ENCODE peak calls at places on chromosome 16, in ten cellular contexts. Y is colonic mucosa, N is neural crest cell, C is IMR-90, S is PC-3, E is epithelial cell of proximal tubule, F is fibroblast of pulmonary artery, T is Peyer's patch, K is fibroblast of mammary gland, G is progenitor cell of endocrine pancreas. D is an unnamed sample.

GRCh38 chr16:23949630-23950290 is 114.0 kb downstream of the PRKCB start:
- DNase-seq in C (no peak), F (no peak), N (no peak), K (no peak), E (no peak), S (no peak), Y (peak; percentile 33), G (no peak), T (peak; percentile 92), D (no peak)

GRCh38 chr16:2429037-2429770 is at the start of gene CCNF:
- DNase-seq in Y (peak; percentile 98), S (peak; percentile 91), T (peak; percentile 98), E (no peak), F (peak; percentile 94), C (peak; percentile 92), K (peak; percentile 89), G (peak; percentile 98), N (peak; percentile 98), D (peak; percentile 100)

GRCh38 chr16:2364638-2365210 is 24.2 kb upstream of the ABCA3 start:
- DNase-seq in K (no peak), E (no peak), G (no peak), N (no peak), Y (no peak), S (peak; percentile 4), T (no peak), F (peak; percentile 28), C (no peak), D (no peak)

GRCh38 chr16:85003076-85003475 is 8.3 kb downstream of the ZDHHC7 start:
- DNase-seq in Y (no peak), G (no peak), K (no peak), T (no peak), S (no peak), N (no peak), F (no peak), C (no peak), E (no peak), D (no peak)

GRCh38 chr16:86294535-86294934 is 215.8 kb upstream of the FOXF1 start:
- DNase-seq in C (peak; percentile 98), S (no peak), Y (peak; percentile 36), G (no peak), T (no peak), K (no peak), N (no peak), F (no peak), E (no peak), D (no peak)

GRCh38 chr16:85384831-85385462 is 228.2 kb upstream of the GSE1 start:
- DNase-seq in C (no peak), N (no peak), Y (peak; percentile 83), S (peak; percentile 19), F (no peak), E (no peak), G (no peak), K (no peak), T (peak; percentile 68), D (peak; percentile 28)

GRCh38 chr16:31487720-31488629 is 5.1 kb downstream of the SLC5A2 start:
- DNase-seq in C (peak; percentile 28), Y (peak; percentile 80), E (no peak), K (no peak), F (no peak), T (peak; percentile 86), N (no peak), S (peak; percentile 60), G (peak; percentile 30), D (peak; percentile 58)

GRCh38 chr16:73206306-73206705 is 158.4 kb upstream of the ZFHX3 start:
- DNase-seq in F (peak; percentile 42), N (no peak), C (peak; percentile 12), T (no peak), Y (no peak), E (no peak), S (no peak), G (no peak), K (no peak), D (no peak)

GRCh38 chr16:17347624-17348023 is 123.1 kb downstream of the XYLT1 start:
- DNase-seq in C (no peak), Y (no peak), S (no peak), F (no peak), K (no peak), N (no peak), T (peak; percentile 30), E (no peak), G (no peak), D (no peak)

GRCh38 chr16:17346774-17347569 is 123.8 kb downstream of the XYLT1 start:
- DNase-seq in E (no peak), S (no peak), G (no peak), F (no peak), C (no peak), K (no peak), N (no peak), T (peak; percentile 63), Y (peak; percentile 84), D (no peak)

GRCh38 chr16:17345043-17345442 is 125.7 kb downstream of the XYLT1 start:
- DNase-seq in T (no peak), K (peak; percentile 85), E (no peak), C (peak; percentile 81), S (no peak), N (no peak), Y (no peak), F (no peak), G (no peak), D (no peak)

GRCh38 chr16:17348042-17348783 is 122.5 kb downstream of the XYLT1 start:
- DNase-seq in G (no peak), E (no peak), Y (no peak), N (no peak), K (no peak), F (no peak), T (peak; percentile 36), S (no peak), C (no peak), D (no peak)

DNA sequence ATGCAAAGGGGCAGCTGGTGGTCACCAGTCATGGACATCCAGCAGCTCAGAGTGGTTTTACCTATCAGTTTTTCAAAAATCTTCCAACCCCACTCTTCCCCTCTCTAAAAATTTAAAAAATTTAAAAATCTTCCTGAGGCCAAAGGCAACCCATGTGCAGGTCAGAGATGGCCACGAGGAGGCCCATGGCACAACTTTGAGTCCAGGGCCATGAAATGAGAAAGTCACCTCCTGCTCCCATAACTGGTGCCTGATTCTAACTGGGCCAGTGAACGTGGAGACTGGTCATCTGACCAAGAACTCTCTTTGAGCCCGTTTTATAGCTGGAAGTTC is 124.4 kb downstream of the XYLT1 start:
- DNase-seq in T (no peak), S (no peak), N (no peak), Y (no peak), E (no peak), F (no peak), G (no peak), K (no peak), C (no peak), D (no peak)
- TF ChIP-seq CTCF in T (no peak), S (no peak), N (no peak), Y (no peak), E (no peak), F (no peak), G (no peak), K (no peak), C (no peak), D (no peak)

DNA sequence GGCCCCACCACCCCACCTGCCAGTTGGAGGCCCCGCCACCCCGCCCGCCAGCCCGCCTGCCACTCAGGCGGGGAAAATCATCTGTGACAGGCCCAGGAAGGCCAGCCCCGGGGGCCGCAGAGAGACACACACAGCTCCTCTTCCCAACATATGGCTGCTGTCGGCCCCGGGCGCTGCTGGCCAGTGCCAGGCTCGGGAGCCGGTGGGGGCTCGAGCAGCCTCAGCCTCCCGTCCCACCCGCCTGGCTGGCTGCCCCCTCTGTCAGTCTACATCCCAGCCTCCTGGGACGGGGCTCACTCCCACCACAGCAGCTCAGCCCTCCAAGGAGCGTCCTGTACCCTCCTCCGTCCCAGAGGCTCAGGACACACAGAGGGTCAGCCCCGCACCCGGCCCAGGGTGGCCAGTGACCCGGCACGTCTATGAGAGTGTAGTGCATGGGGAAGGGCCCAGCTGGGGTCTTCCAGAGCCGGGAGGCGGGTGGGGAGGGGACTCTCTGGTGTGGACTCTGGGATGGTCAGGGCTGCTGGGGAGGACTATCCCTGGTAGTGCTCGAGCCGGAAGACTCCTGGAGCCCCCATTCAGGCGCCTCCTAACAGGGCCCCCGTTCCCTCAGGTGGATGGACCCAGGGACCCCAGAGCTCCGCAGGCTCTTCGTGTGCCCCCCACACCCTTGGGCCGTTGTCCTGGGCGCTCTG is 3.6 kb upstream of the PRR35 start:
- DNase-seq in Y (no peak), C (no peak), T (no peak), G (no peak), N (no peak), S (no peak), E (no peak), K (no peak), F (no peak), D (no peak)
- TF ChIP-seq CTCF in Y (no peak), C (no peak), T (no peak), G (no peak), N (no peak), S (no peak), E (no peak), K (no peak), F (no peak), D (no peak)

DNA sequence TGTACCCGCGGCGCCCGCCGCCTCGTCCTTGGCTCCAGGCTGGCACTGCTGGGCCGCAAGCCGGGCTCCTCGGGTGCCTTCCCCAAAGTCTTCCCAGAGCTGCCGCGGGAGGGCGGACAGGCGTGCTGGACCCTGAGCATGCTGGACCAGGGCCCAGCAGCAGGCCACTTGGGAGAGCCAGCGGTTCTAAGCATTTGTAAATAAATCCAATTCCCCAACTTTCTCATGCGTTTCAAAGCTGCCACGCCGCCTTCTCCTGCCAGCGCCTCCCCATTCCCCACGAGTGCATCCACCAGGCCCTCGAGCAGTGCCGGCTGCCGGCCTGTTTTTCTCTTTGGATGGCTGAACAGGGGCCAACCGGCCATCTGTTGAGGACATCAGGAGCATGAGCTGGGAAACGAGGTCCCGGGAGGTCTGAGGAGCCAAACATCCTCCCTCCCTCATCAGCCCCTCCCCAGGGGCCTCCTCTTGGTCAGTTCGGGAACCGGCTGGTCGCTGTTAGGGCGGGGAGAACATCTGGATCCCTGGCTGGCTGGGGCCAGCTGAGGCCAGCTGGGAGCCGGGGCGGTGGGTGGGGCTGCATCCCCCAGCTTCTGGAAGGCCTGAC is 20.6 kb upstream of the PABPN1L start:
- DNase-seq in N (no peak), K (peak; percentile 57), F (peak; percentile 18), E (no peak), G (no peak), T (peak; percentile 75), S (no peak), Y (peak; percentile 60), C (peak; percentile 36), D (peak; percentile 66)
- TF ChIP-seq CTCF in N (no peak), K (no peak), F (no peak), E (no peak), G (no peak), T (peak; percentile 4), S (no peak), Y (no peak), C (no peak), D (no peak)

DNA sequence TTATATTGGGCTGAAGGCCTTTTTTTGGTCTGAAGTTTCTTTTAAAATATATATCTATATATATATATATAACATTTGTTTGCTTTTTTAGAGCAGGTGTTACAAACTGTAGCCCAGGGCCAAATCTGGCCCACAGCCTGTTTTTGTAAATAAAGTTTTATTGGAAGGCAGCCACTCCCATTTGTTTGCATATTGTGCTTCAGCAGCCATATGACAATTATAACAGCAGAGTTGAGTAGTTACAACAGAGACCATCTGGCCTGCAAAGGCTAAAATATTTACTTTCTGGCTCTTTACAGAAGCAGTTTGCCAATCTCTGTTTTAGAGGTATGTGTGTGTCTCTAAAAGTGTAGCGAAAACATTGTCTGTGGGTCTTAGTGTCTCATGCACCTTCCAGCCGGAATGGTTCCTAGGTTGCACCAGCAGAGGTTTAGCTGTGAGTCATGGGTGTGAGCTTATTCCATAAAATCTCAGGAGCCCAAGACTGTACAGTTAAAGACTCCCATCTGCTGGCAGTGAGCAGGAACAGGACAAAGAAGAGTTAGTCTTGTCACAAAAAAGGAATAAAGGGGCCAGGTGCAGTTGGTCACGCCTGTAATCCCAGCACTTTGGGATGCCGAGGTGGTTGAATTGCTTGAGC is 23.8 kb downstream of the LCMT1 start:
- DNase-seq in F (peak; percentile 40), N (no peak), T (no peak), G (no peak), E (no peak), S (peak; percentile 78), Y (peak; percentile 63), C (peak; percentile 83), K (peak; percentile 63), D (no peak)
- TF ChIP-seq CTCF in F (peak; percentile 19), N (no peak), T (peak; percentile 33), G (no peak), E (peak; percentile 71), S (peak; percentile 67), Y (peak; percentile 35), C (peak; percentile 71), K (peak; percentile 38), D (no peak)

D was measured in glutamatergic neuron.